ENCODE peak calls at places on chromosomes 4 and X, in four cellular contexts. F is K562, D is Panc1, L is HepG2. P is an unnamed sample.

GRCh38 chrX:41723305-41723704 is 676 bp upstream of the GPR82 start:
- DNase-seq in L (no peak), D (no peak), F (no peak), P (no peak)

GRCh38 chr4:83124079-83124780 is 9.7 kb upstream of the PLAC8 start:
- DNase-seq in L (no peak), F (no peak), D (no peak), P (no peak)

GRCh38 chrX:5957506-5957905 is 271.2 kb downstream of the NLGN4X start:
- DNase-seq in L (no peak), D (no peak), F (no peak), P (no peak)

GRCh38 chr4:18203936-18204335 is 182.4 kb upstream of the LCORL start:
- DNase-seq in F (no peak), L (no peak), D (no peak), P (no peak)

GRCh38 chr4:149964001-149964400 is 114.2 kb upstream of the DCLK2 start:
- DNase-seq in L (no peak), F (no peak), D (no peak), P (no peak)

GRCh38 chr4:48187813-48188212 is 53.8 kb upstream of the TXK start:
- DNase-seq in D (no peak), L (no peak), F (peak), P (no peak)

GRCh38 chrX:20974326-20974725 is 399.9 kb upstream of the CNKSR2 start:
- DNase-seq in D (no peak), F (no peak), L (no peak), P (no peak)

GRCh38 chr4:66252291-66252690 is 582.0 kb upstream of the EPHA5 start:
- DNase-seq in F (no peak), L (no peak), D (no peak), P (no peak)

GRCh38 chr4:159238631-159239030 is 135.8 kb downstream of the RAPGEF2 start:
- DNase-seq in L (no peak), D (no peak), F (no peak), P (no peak)

GRCh38 chrX:20144491-20144890 is 2.9 kb upstream of the EIF1AX start:
- DNase-seq in L (no peak), D (no peak), F (no peak), P (no peak)

GRCh38 chr4:2041234-2042130 is 17.6 kb upstream of the NAT8L start:
- DNase-seq in F (peak), L (peak), D (peak), P (peak)

GRCh38 chr4:39357002-39357401 is 9.2 kb downstream of the RFC1 start:
- DNase-seq in L (no peak), F (no peak), D (no peak), P (no peak)

GRCh38 chr4:120139392-120139791 is 72.7 kb upstream of the MAD2L1 start:
- DNase-seq in F (no peak), D (no peak), L (no peak), P (no peak)

GRCh38 chr4:81913427-81913878 is 441.7 kb upstream of the RASGEF1B start:
- DNase-seq in F (peak), L (peak), D (peak), P (peak)

GRCh38 chrX:72340046-72340445 is 34.3 kb upstream of the CITED1 start:
- DNase-seq in D (no peak), F (no peak), L (no peak), P (no peak)

GRCh38 chr4:100811046-100811445 is 293.2 kb upstream of the EMCN start:
- DNase-seq in L (no peak), F (no peak), D (no peak), P (no peak)

GRCh38 chr4:7210818-7211217 is 18.5 kb downstream of the SORCS2 start:
- DNase-seq in F (no peak), L (no peak), D (no peak), P (no peak)

GRCh38 chr4:3251691-3252479 is 2.9 kb downstream of the MSANTD1 start:
- DNase-seq in D (no peak), L (no peak), F (no peak), P (no peak)

GRCh38 chrX:136209016-136209738 is 42.0 kb downstream of the MAP7D3 start:
- DNase-seq in L (no peak), F (peak), D (no peak), P (no peak)

GRCh38 chr4:170011921-170012628 is 14.1 kb downstream of the MFAP3L start:
- DNase-seq in D (no peak), F (no peak), L (no peak), P (no peak)

GRCh38 chr4:8726344-8726851 is 133.8 kb downstream of the CPZ start:
- DNase-seq in D (no peak), F (no peak), L (no peak), P (no peak)

GRCh38 chr4:142474398-142475087 is 371.6 kb downstream of the INPP4B start:
- DNase-seq in D (no peak), L (no peak), F (no peak), P (peak)

GRCh38 chr4:53854991-53855885 is 209.2 kb downstream of the CHIC2 start:
- DNase-seq in F (no peak), L (no peak), D (no peak), P (no peak)

GRCh38 chr4:172656055-172656454 is 512.6 kb upstream of the GALNT7 start:
- DNase-seq in L (no peak), D (no peak), F (no peak), P (no peak)

GRCh38 chr4:163063891-163064290 is 102.8 kb downstream of the NAF1 start:
- DNase-seq in L (no peak), F (no peak), D (no peak), P (peak)

GRCh38 chr4:17373666-17374065 is 138.2 kb downstream of the QDPR start:
- DNase-seq in L (no peak), F (no peak), D (no peak), P (no peak)

GRCh38 chr4:10259976-10260375 is 143.4 kb upstream of the WDR1 start:
- DNase-seq in L (no peak), F (no peak), D (no peak), P (no peak)

GRCh38 chrX:50881028-50881427 is 29.5 kb upstream of the BMP15 start:
- DNase-seq in L (no peak), F (no peak), D (no peak), P (no peak)

GRCh38 chr4:133452669-133453068 is 303.6 kb downstream of the PCDH10 start:
- DNase-seq in L (no peak), F (no peak), D (no peak), P (no peak)

GRCh38 chrX:29071525-29071924 is 484.3 kb downstream of the IL1RAPL1 start:
- DNase-seq in D (no peak), L (no peak), F (no peak), P (no peak)

GRCh38 chrX:71052721-71053120 is 15.4 kb downstream of the SNX12 start:
- DNase-seq in D (no peak), L (no peak), F (no peak), P (no peak)

GRCh38 chrX:39418936-39419659 is 617.8 kb downstream of the MID1IP1 start:
- DNase-seq in D (no peak), L (no peak), F (no peak), P (no peak)
- TF ChIP-seq TCF7L2 in D (no peak), L (no peak), F (no peak), P (no peak)

GRCh38 chr4:123503698-123504389 is 107.2 kb downstream of the SPRY1 start:
- DNase-seq in L (no peak), F (no peak), D (no peak), P (no peak)

GRCh38 chr4:123501733-123502132 is 105.1 kb downstream of the SPRY1 start:
- DNase-seq in D (no peak), L (no peak), F (no peak), P (no peak)

GRCh38 chr4:123505457-123506310 is 109.1 kb downstream of the SPRY1 start:
- DNase-seq in D (no peak), F (peak), L (peak), P (no peak)

GRCh38 chr4:123506311-123506685 is 109.7 kb downstream of the SPRY1 start:
- DNase-seq in L (no peak), D (no peak), F (no peak), P (no peak)

DNA sequence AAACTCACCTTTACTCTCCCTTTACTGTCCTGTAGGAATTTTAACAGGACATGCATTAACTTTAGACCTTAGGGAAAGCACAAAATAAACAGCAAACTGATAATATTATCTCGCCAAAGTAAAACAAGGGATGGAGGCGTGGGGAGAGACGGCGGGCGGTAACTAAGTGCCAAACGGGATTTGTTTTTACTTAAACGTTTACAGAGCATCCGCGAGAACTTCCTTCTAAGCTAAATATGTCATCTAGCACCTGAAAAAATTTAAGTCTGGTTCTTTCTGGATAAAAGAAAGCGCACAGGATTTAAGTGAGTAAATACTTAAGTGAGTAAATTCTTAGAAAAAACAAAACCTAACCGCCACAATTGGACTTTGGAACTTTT is 108.5 kb downstream of the SPRY1 start:
- DNase-seq in D (no peak), L (peak), F (no peak), P (no peak)
- TF ChIP-seq TCF7L2 in D (no peak), L (no peak), F (no peak), P (no peak)

DNA sequence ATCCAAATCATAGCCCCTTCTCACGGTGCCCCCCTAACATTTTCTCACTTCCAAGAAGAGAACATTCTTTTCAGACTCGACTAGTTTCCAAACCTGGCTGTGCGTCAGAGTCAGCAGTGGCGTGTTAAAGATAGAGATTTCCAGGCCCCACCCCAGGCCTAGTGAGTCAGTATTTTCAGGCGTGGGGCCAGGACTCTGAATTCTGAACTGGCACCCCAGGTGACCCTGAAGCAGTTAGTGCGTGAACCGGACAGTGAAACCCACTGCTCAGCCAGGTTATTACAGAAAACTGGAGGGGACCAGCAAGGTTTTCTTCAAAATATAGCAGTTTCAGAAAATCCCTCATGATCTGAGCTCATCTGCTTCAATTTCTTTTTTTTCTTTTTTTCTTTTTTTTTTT is 35.0 kb upstream of the BCOR start:
- DNase-seq in F (peak), D (no peak), L (no peak), P (peak)
- TF ChIP-seq TCF7L2 in F (no peak), D (no peak), L (no peak), P (no peak)

GRCh38 chr4:135050086-135050717 is 848.6 kb upstream of the PABPC4L start:
- DNase-seq in L (no peak), D (no peak), F (no peak), P (no peak)
- TF ChIP-seq TCF7L2 in L (no peak), D (no peak), F (no peak), P (no peak)

DNA sequence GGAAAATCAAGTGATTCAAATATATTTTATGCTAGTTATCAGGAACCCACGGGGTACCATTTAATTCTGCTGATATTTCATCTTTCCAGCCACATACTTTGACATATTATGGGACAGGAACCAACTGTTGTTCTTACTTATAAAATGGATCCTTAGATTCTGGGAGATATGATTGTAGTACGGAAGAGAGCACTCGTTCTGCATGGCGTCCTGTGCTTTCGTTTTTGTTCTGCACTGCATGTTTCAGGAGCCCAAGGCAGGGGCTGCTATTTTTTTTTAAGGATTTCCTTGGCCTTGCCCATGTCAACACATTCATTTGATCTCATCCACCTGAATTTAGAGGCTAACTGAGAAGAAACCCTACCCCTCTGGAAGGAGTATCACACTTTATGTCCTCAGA is 245.5 kb upstream of the TLL1 start:
- DNase-seq in F (no peak), L (no peak), D (no peak), P (no peak)
- TF ChIP-seq TCF7L2 in F (no peak), L (no peak), D (no peak), P (no peak)

GRCh38 chr4:186829740-186830449 is 106.2 kb upstream of the FAT1 start:
- DNase-seq in F (peak), L (peak), D (no peak), P (peak)
- TF ChIP-seq TCF7L2 in F (no peak), L (no peak), D (no peak), P (peak)

GRCh38 chrX:104113237-104113965 is 1.1 kb downstream of the ZCCHC18 start:
- DNase-seq in L (peak), F (peak), D (no peak), P (no peak)

GRCh38 chrX:104117753-104118152 is 5.4 kb downstream of the ZCCHC18 start:
- DNase-seq in D (no peak), F (no peak), L (no peak), P (no peak)

GRCh38 chrX:104122829-104123228 is 10.5 kb downstream of the ZCCHC18 start:
- DNase-seq in D (no peak), L (no peak), F (no peak), P (no peak)

DNA sequence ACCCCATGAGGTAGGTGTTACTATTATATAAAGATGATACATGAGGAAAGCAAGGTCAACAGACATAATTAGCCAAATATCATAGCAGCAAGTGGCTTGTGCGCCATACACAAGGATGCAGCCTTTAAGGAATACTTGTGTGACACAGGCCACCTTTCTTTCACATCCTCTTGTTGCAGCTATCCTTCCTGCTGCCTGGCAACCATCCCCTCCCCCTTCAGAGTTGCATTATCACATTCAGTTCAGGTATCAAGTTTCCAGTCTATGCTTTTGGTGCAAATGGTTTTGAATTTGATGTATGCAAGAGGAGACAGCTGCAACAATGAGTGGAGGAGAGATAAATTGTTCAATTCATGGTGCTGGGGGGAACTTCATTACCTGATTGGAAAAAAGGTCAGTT is 6.4 kb downstream of the ZCCHC18 start:
- DNase-seq in F (no peak), D (no peak), L (no peak), P (no peak)
- TF ChIP-seq TCF7L2 in F (no peak), D (no peak), L (no peak), P (no peak)

GRCh38 chrX:65707153-65707552 is 39.7 kb downstream of the MSN start:
- DNase-seq in L (no peak), D (no peak), F (no peak), P (no peak)
- TF ChIP-seq TCF7L2 in L (no peak), D (no peak), F (no peak), P (no peak)